ENCODE peak calls at places on chromosome 10, in nine cellular contexts. One of them, this sample, is unnamed.

GRCh38 chr10:91416339-91416868 is 6.3 kb downstream of the HECTD2 start:
- DNase-seq in HCT116: no peak
- DNase-seq in prostate gland: no peak
- DNase-seq in SK-N-SH: no peak
- DNase-seq in breast epithelium: no peak
- DNase-seq in spleen: no peak
- DNase-seq in K562: no peak
- DNase-seq in H1: no peak
- DNase-seq in HL-60: no peak
- DNase-seq in this sample: no peak

GRCh38 chr10:133388973-133389818 is 4.8 kb upstream of the MTG1 start:
- DNase-seq in HCT116: no peak
- DNase-seq in prostate gland: no peak
- DNase-seq in SK-N-SH: no peak
- DNase-seq in breast epithelium: no peak
- DNase-seq in spleen: peak; percentile 91
- DNase-seq in K562: peak; percentile 23
- DNase-seq in H1: no peak
- DNase-seq in HL-60: peak; percentile 71
- DNase-seq in this sample: no peak

GRCh38 chr10:5547934-5548660 is 23.3 kb downstream of the CALML3 start:
- DNase-seq in HCT116: peak; percentile 66
- DNase-seq in prostate gland: peak; percentile 86
- DNase-seq in SK-N-SH: no peak
- DNase-seq in breast epithelium: peak; percentile 64
- DNase-seq in spleen: peak; percentile 75
- DNase-seq in K562: no peak
- DNase-seq in H1: no peak
- DNase-seq in HL-60: no peak
- DNase-seq in this sample: no peak

GRCh38 chr10:3749011-3749410 is 36.0 kb downstream of the KLF6 start:
- DNase-seq in HCT116: no peak
- DNase-seq in prostate gland: no peak
- DNase-seq in SK-N-SH: no peak
- DNase-seq in breast epithelium: no peak
- DNase-seq in spleen: no peak
- DNase-seq in K562: no peak
- DNase-seq in H1: no peak
- DNase-seq in HL-60: no peak
- DNase-seq in this sample: no peak

GRCh38 chr10:35502697-35503096 is 102.4 kb upstream of the GJD4 start:
- DNase-seq in HCT116: no peak
- DNase-seq in prostate gland: no peak
- DNase-seq in SK-N-SH: no peak
- DNase-seq in breast epithelium: no peak
- DNase-seq in spleen: no peak
- DNase-seq in K562: no peak
- DNase-seq in H1: no peak
- DNase-seq in HL-60: no peak
- DNase-seq in this sample: no peak

GRCh38 chr10:98320476-98321202 is 52.6 kb upstream of the LOXL4 start:
- DNase-seq in HCT116: no peak
- DNase-seq in prostate gland: no peak
- DNase-seq in SK-N-SH: peak; percentile 47
- DNase-seq in breast epithelium: no peak
- DNase-seq in spleen: no peak
- DNase-seq in K562: no peak
- DNase-seq in H1: no peak
- DNase-seq in HL-60: no peak
- DNase-seq in this sample: no peak

GRCh38 chr10:119104653-119105024 is 726 bp downstream of the DENND10 start:
- DNase-seq in HCT116: no peak
- DNase-seq in prostate gland: no peak
- DNase-seq in SK-N-SH: no peak
- DNase-seq in breast epithelium: no peak
- DNase-seq in spleen: peak; percentile 88
- DNase-seq in K562: no peak
- DNase-seq in H1: peak; percentile 55
- DNase-seq in HL-60: peak; percentile 15
- DNase-seq in this sample: no peak

GRCh38 chr10:43997330-43997729 is 348.6 kb upstream of the ZNF32 start:
- DNase-seq in HCT116: no peak
- DNase-seq in prostate gland: no peak
- DNase-seq in SK-N-SH: no peak
- DNase-seq in breast epithelium: no peak
- DNase-seq in spleen: no peak
- DNase-seq in K562: no peak
- DNase-seq in H1: no peak
- DNase-seq in HL-60: no peak
- DNase-seq in this sample: no peak

GRCh38 chr10:11404931-11405330 is 206.5 kb downstream of the USP6NL start:
- DNase-seq in HCT116: no peak
- DNase-seq in prostate gland: no peak
- DNase-seq in SK-N-SH: no peak
- DNase-seq in breast epithelium: no peak
- DNase-seq in spleen: no peak
- DNase-seq in K562: no peak
- DNase-seq in H1: no peak
- DNase-seq in HL-60: no peak
- DNase-seq in this sample: no peak

GRCh38 chr10:11403116-11403515 is 208.3 kb downstream of the USP6NL start:
- DNase-seq in HCT116: no peak
- DNase-seq in prostate gland: no peak
- DNase-seq in SK-N-SH: no peak
- DNase-seq in breast epithelium: no peak
- DNase-seq in spleen: peak; percentile 85
- DNase-seq in K562: no peak
- DNase-seq in H1: no peak
- DNase-seq in HL-60: no peak
- DNase-seq in this sample: no peak

GRCh38 chr10:11401314-11402222 is 209.9 kb downstream of the USP6NL start:
- DNase-seq in HCT116: no peak
- DNase-seq in prostate gland: no peak
- DNase-seq in SK-N-SH: no peak
- DNase-seq in breast epithelium: no peak
- DNase-seq in spleen: no peak
- DNase-seq in K562: no peak
- DNase-seq in H1: no peak
- DNase-seq in HL-60: no peak
- DNase-seq in this sample: no peak

GRCh38 chr10:11397980-11398580 is 213.4 kb downstream of the USP6NL start:
- DNase-seq in HCT116: no peak
- DNase-seq in prostate gland: no peak
- DNase-seq in SK-N-SH: no peak
- DNase-seq in breast epithelium: peak; percentile 20
- DNase-seq in spleen: no peak
- DNase-seq in K562: no peak
- DNase-seq in H1: no peak
- DNase-seq in HL-60: no peak
- DNase-seq in this sample: no peak

GRCh38 chr10:11402392-11402791 is 209.1 kb downstream of the USP6NL start:
- DNase-seq in HCT116: no peak
- DNase-seq in prostate gland: no peak
- DNase-seq in SK-N-SH: no peak
- DNase-seq in breast epithelium: no peak
- DNase-seq in spleen: no peak
- DNase-seq in K562: no peak
- DNase-seq in H1: no peak
- DNase-seq in HL-60: no peak
- DNase-seq in this sample: no peak
- H3K27ac ChIP-seq in HCT116: no peak overlapping the region
- H3K27ac ChIP-seq in prostate gland: no peak overlapping the region
- H3K27ac ChIP-seq in SK-N-SH: no peak overlapping the region
- H3K27ac ChIP-seq in breast epithelium: no peak overlapping the region
- H3K27ac ChIP-seq in spleen: no peak overlapping the region
- H3K27ac ChIP-seq in K562: no peak overlapping the region
- H3K27ac ChIP-seq in H1: no peak overlapping the region
- H3K27ac ChIP-seq in HL-60: no peak overlapping the region
- H3K27ac ChIP-seq in this sample: no peak overlapping the region

GRCh38 chr10:68496072-68496471 is 24.3 kb upstream of the DNA2 start:
- DNase-seq in HCT116: no peak
- DNase-seq in prostate gland: no peak
- DNase-seq in SK-N-SH: no peak
- DNase-seq in breast epithelium: no peak
- DNase-seq in spleen: no peak
- DNase-seq in K562: no peak
- DNase-seq in H1: no peak
- DNase-seq in HL-60: no peak
- DNase-seq in this sample: no peak

GRCh38 chr10:68489919-68490318 is 18.1 kb upstream of the DNA2 start:
- DNase-seq in HCT116: no peak
- DNase-seq in prostate gland: no peak
- DNase-seq in SK-N-SH: no peak
- DNase-seq in breast epithelium: no peak
- DNase-seq in spleen: no peak
- DNase-seq in K562: no peak
- DNase-seq in H1: no peak
- DNase-seq in HL-60: peak; percentile 55
- DNase-seq in this sample: no peak

GRCh38 chr10:68492118-68492517 is 20.3 kb upstream of the DNA2 start:
- DNase-seq in HCT116: no peak
- DNase-seq in prostate gland: no peak
- DNase-seq in SK-N-SH: no peak
- DNase-seq in breast epithelium: no peak
- DNase-seq in spleen: no peak
- DNase-seq in K562: no peak
- DNase-seq in H1: no peak
- DNase-seq in HL-60: no peak
- DNase-seq in this sample: no peak
- H3K4me3 ChIP-seq in HCT116: no peak overlapping the region
- H3K4me3 ChIP-seq in prostate gland: no peak overlapping the region
- H3K4me3 ChIP-seq in SK-N-SH: no peak overlapping the region
- H3K4me3 ChIP-seq in breast epithelium: no peak overlapping the region
- H3K4me3 ChIP-seq in spleen: no peak overlapping the region
- H3K4me3 ChIP-seq in K562: no peak overlapping the region
- H3K4me3 ChIP-seq in H1: no peak overlapping the region
- H3K4me3 ChIP-seq in HL-60: no peak overlapping the region
- H3K4me3 ChIP-seq in this sample: no peak overlapping the region

DNA sequence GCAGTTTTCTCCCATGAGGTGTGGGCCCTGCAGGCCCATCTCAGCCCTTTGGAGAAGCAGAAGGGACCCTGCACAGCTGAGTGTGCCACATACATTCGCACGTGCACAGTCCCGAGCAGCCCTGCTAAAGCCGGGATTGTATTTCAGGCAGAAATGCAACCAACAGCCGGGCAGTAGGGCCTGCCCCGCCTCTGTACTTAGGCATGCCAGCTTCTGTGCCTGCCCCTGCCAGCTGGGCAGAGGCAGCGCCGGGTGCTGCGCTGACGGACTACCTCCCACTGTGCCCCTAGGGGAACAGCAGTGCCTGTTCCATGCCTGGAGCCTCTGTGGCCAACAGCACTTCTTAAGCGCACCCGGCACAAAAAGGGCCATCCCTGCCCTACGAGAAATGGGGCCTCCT is 170.3 kb downstream of the NEURL1 start:
- DNase-seq in HCT116: no peak
- DNase-seq in prostate gland: peak; percentile 63
- DNase-seq in SK-N-SH: no peak
- DNase-seq in breast epithelium: peak; percentile 52
- DNase-seq in spleen: no peak
- DNase-seq in K562: no peak
- DNase-seq in H1: no peak
- DNase-seq in HL-60: no peak
- DNase-seq in this sample: no peak
- TF ChIP-seq POLR2AphosphoS5 in HCT116: no peak
- TF ChIP-seq POLR2AphosphoS5 in prostate gland: peak; percentile 65
- TF ChIP-seq POLR2AphosphoS5 in SK-N-SH: no peak
- TF ChIP-seq POLR2AphosphoS5 in breast epithelium: no peak
- TF ChIP-seq POLR2AphosphoS5 in spleen: no peak
- TF ChIP-seq POLR2AphosphoS5 in K562: no peak
- TF ChIP-seq POLR2AphosphoS5 in H1: no peak
- TF ChIP-seq POLR2AphosphoS5 in HL-60: no peak
- TF ChIP-seq POLR2AphosphoS5 in this sample: no peak

DNA sequence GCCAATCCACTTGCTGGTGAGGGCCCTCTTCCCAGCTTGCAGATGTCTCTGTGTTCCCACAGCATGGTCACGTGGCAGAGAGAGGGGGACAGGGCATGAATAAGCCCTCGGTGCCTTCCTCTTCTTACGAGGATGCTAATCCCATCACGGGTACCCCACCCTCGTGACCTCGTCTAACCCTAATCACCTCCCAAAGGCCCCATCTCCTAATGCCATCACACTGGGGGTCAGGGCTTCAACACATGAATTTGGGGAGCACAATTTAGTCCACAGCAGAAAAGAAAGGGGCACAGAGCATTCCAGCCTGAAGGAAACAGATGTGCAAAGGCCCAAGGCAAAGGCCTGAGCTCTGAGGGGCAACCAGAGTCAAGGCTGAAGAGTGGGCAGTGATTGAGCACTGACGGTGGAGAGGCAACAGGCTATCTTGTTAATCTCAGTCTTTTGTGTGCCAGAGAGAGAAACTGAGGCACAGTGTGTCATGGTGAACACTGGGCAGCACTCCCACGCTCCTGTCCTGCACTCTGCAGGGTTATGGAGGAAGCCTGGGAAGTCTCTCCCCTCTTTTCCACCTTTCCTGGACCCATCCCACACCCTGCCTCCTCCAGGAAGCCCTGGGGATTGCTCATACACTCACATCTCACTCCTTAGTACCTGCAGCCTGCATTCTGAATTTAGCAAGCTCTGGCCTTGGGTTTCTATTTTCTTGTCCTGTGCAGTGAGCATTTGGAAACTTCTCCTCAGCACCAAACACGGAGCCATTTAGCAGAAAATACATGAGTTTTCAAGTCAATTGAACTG is 49.0 kb downstream of the ALOX5 start:
- DNase-seq in HCT116: no peak
- DNase-seq in prostate gland: no peak
- DNase-seq in SK-N-SH: no peak
- DNase-seq in breast epithelium: no peak
- DNase-seq in spleen: no peak
- DNase-seq in K562: no peak
- DNase-seq in H1: no peak
- DNase-seq in HL-60: no peak
- DNase-seq in this sample: no peak
- H3K27ac ChIP-seq in HCT116: no peak overlapping the region
- H3K27ac ChIP-seq in prostate gland: no peak overlapping the region
- H3K27ac ChIP-seq in SK-N-SH: no peak overlapping the region
- H3K27ac ChIP-seq in breast epithelium: no peak overlapping the region
- H3K27ac ChIP-seq in spleen: no peak overlapping the region
- H3K27ac ChIP-seq in K562: no peak overlapping the region
- H3K27ac ChIP-seq in H1: no peak overlapping the region
- H3K27ac ChIP-seq in HL-60: no peak overlapping the region
- H3K27ac ChIP-seq in this sample: no peak overlapping the region

This sample was measured in Panc1.